ENCODE peak calls at places on chromosomes 12 and 14, in four cellular contexts. H, T, I and A are unnamed samples.

GRCh38 chr14:23537351-23538048 is 14.1 kb downstream of the ZFHX2 start:
- DNase-seq in I (no peak), H (no peak), T (no peak), A (no peak)

GRCh38 chr14:68782091-68782981 is 10.5 kb downstream of the ZFP36L1 start:
- DNase-seq in I (no peak), T (no peak), H (peak), A (peak)

GRCh38 chr12:27644446-27644845 is 51.8 kb upstream of the REP15 start:
- DNase-seq in I (peak), H (no peak), T (no peak), A (no peak)

GRCh38 chr12:123140675-123141614 is 9.9 kb downstream of the PITPNM2 start:
- DNase-seq in T (no peak), H (no peak), I (no peak), A (no peak)

GRCh38 chr14:96362071-96362964 is 823 bp downstream of the ATG2B start:
- DNase-seq in H (peak), I (peak), T (peak), A (peak)

GRCh38 chr12:57775044-57775443 is 2.6 kb downstream of the EEF1AKMT3 start:
- DNase-seq in I (no peak), H (no peak), T (no peak), A (no peak)

GRCh38 chr12:129615001-129615400 is 288.8 kb downstream of the TMEM132D start:
- DNase-seq in T (no peak), H (no peak), I (no peak), A (no peak)

GRCh38 chr14:69886843-69887242 is 7.6 kb downstream of the SMOC1 start:
- DNase-seq in I (no peak), H (no peak), T (no peak), A (no peak)

GRCh38 chr12:129629901-129630300 is 273.9 kb downstream of the TMEM132D start:
- DNase-seq in T (no peak), I (no peak), H (no peak), A (no peak)

GRCh38 chr12:46518184-46518583 is 145.6 kb upstream of the SLC38A2 start:
- DNase-seq in H (no peak), T (no peak), I (no peak), A (no peak)

GRCh38 chr12:100473050-100473715 is 483 bp upstream of the NR1H4 start:
- DNase-seq in T (no peak), I (no peak), H (no peak), A (no peak)

GRCh38 chr12:66697404-66697803 is 18.5 kb upstream of the GRIP1 start:
- DNase-seq in I (no peak), H (no peak), T (no peak), A (no peak)

GRCh38 chr12:53862831-53863230 is 75.8 kb upstream of the HOXC13 start:
- DNase-seq in T (no peak), I (no peak), H (no peak), A (no peak)

GRCh38 chr12:58314610-58315009 is 373.2 kb downstream of the ATP23 start:
- DNase-seq in I (no peak), T (no peak), H (no peak), A (no peak)

GRCh38 chr14:50542941-50543418 is 10.6 kb upstream of the MAP4K5 start:
- DNase-seq in T (no peak), I (peak), H (peak), A (no peak)

GRCh38 chr14:106848330-106849121 is 1322.1 kb downstream of the TMEM121 start:
- DNase-seq in T (no peak), I (no peak), H (no peak), A (no peak)

GRCh38 chr12:4943067-4943937 is 33.6 kb downstream of the KCNA1 start:
- DNase-seq in I (peak), H (no peak), T (no peak), A (no peak)

GRCh38 chr12:121245031-121245430 is 35.1 kb downstream of the P2RX4 start:
- DNase-seq in T (no peak), I (no peak), H (no peak), A (no peak)

GRCh38 chr14:63454863-63455622 is 88.1 kb downstream of the PPP2R5E start:
- DNase-seq in I (peak), H (no peak), T (no peak), A (no peak)

GRCh38 chr14:95496111-95496681 is 20.3 kb downstream of the SYNE3 start:
- DNase-seq in I (no peak), H (no peak), T (no peak), A (no peak)

GRCh38 chr12:122862872-122863701 is 27.8 kb downstream of the HIP1R start:
- DNase-seq in H (no peak), I (peak), T (no peak), A (no peak)

GRCh38 chr14:83291716-83292115 is 1758.1 kb upstream of the SEL1L start:
- DNase-seq in T (no peak), H (no peak), I (no peak), A (no peak)

GRCh38 chr12:22529281-22530060 is 14.9 kb downstream of the C2CD5 start:
- DNase-seq in H (no peak), I (peak), T (no peak), A (no peak)

GRCh38 chr12:101490286-101490920 is 15.3 kb downstream of the SPIC start:
- DNase-seq in T (no peak), I (peak), H (no peak), A (no peak)

GRCh38 chr12:106417926-106418910 is 60.7 kb downstream of the POLR3B start:
- DNase-seq in I (no peak), H (no peak), T (no peak), A (no peak)

GRCh38 chr14:65228436-65228835 is 126.1 kb upstream of the MAX start:
- DNase-seq in I (no peak), H (no peak), T (no peak), A (no peak)